ENCODE peak calls at places on chromosomes 2 and 18, in seven cellular contexts. V, M, T, U, B, J and D are unnamed samples.

GRCh38 chr18:23932385-23933067 is 82.0 kb upstream of the TTC39C start:
- DNase-seq in V (no peak), M (no peak), T (no peak), U (no peak), B (no peak), J (no peak), D (no peak)

GRCh38 chr18:56869189-56869777 is 218.1 kb downstream of the WDR7 start:
- DNase-seq in V (no peak), M (no peak), T (peak), U (peak), B (peak), J (peak), D (no peak)

GRCh38 chr18:77096936-77097886 is 35.4 kb downstream of the MBP start:
- DNase-seq in V (no peak), M (no peak), T (no peak), U (no peak), B (no peak), J (peak), D (no peak)

GRCh38 chr2:61436092-61436491 is 34.8 kb downstream of the USP34 start:
- DNase-seq in V (no peak), M (no peak), T (no peak), U (no peak), B (no peak), J (no peak), D (no peak)

GRCh38 chr2:23578964-23579671 is 194.1 kb downstream of the KLHL29 start:
- DNase-seq in V (no peak), M (no peak), T (no peak), U (no peak), B (no peak), J (no peak), D (no peak)

GRCh38 chr2:25294573-25295462 is 46.9 kb downstream of the DNMT3A start:
- DNase-seq in V (peak), M (peak), T (peak), U (no peak), B (peak), J (peak), D (peak)

GRCh38 chr2:28359222-28360065 is 33.2 kb upstream of the FOSL2 start:
- DNase-seq in V (no peak), M (peak), T (no peak), U (peak), B (peak), J (no peak), D (peak)

GRCh38 chr2:160096414-160096813 is 34.0 kb upstream of the PLA2R1 start:
- DNase-seq in V (no peak), M (no peak), T (no peak), U (no peak), B (no peak), J (no peak), D (no peak)

GRCh38 chr18:57959278-57959677 is 84.7 kb upstream of the NEDD4L start:
- DNase-seq in V (no peak), M (peak), T (peak), U (peak), B (peak), J (peak), D (peak)

GRCh38 chr2:220228310-220229006 is 601.0 kb downstream of the SLC4A3 start:
- DNase-seq in V (no peak), M (no peak), T (no peak), U (peak), B (peak), J (peak), D (no peak)

GRCh38 chr2:120842456-120843439 is 107.1 kb downstream of the GLI2 start:
- DNase-seq in V (no peak), M (no peak), T (no peak), U (peak), B (peak), J (no peak), D (peak)

GRCh38 chr18:80231616-80232015 is 15.7 kb downstream of the PARD6G start:
- DNase-seq in V (no peak), M (no peak), T (no peak), U (no peak), B (no peak), J (no peak), D (no peak)

GRCh38 chr2:170408461-170409163 is 230.7 kb downstream of the MYO3B start:
- DNase-seq in V (no peak), M (no peak), T (no peak), U (no peak), B (no peak), J (no peak), D (no peak)

GRCh38 chr2:102100371-102101096 is 42.0 kb upstream of the IL1R1 start:
- DNase-seq in V (no peak), M (no peak), T (no peak), U (peak), B (no peak), J (no peak), D (no peak)

GRCh38 chr18:12283666-12284065 is 24.4 kb upstream of the TUBB6 start:
- DNase-seq in V (no peak), M (no peak), T (no peak), U (no peak), B (no peak), J (peak), D (no peak)

GRCh38 chr2:18800240-18800971 is 211.0 kb upstream of the NT5C1B start:
- DNase-seq in V (no peak), M (no peak), T (peak), U (no peak), B (no peak), J (no peak), D (no peak)

GRCh38 chr2:198219292-198219691 is 414.9 kb downstream of the PLCL1 start:
- DNase-seq in V (no peak), M (no peak), T (no peak), U (no peak), B (no peak), J (no peak), D (no peak)

GRCh38 chr18:49561377-49562193 is at the start of gene LIPG:
- DNase-seq in V (no peak), M (peak), T (peak), U (peak), B (peak), J (peak), D (peak)

GRCh38 chr2:40004336-40004735 is 225.3 kb upstream of the THUMPD2 start:
- DNase-seq in V (no peak), M (no peak), T (no peak), U (no peak), B (peak), J (no peak), D (no peak)

GRCh38 chr2:48114256-48114655 is 208.0 kb upstream of the FBXO11 start:
- DNase-seq in V (peak), M (peak), T (no peak), U (peak), B (peak), J (no peak), D (no peak)

GRCh38 chr18:28581503-28582169 is 404.7 kb upstream of the CDH2 start:
- DNase-seq in V (no peak), M (no peak), T (no peak), U (peak), B (no peak), J (peak), D (no peak)

GRCh38 chr2:102735431-102736130 is 26.2 kb upstream of the TMEM182 start:
- DNase-seq in V (no peak), M (peak), T (no peak), U (peak), B (no peak), J (peak), D (no peak)

GRCh38 chr2:219269362-219270054 is 9.7 kb upstream of the DNAJB2 start:
- DNase-seq in V (peak), M (peak), T (peak), U (no peak), B (no peak), J (no peak), D (no peak)

GRCh38 chr2:198374375-198375072 is 570.1 kb downstream of the PLCL1 start:
- DNase-seq in V (no peak), M (peak), T (peak), U (peak), B (peak), J (peak), D (peak)

GRCh38 chr18:8501044-8501443 is 108.2 kb upstream of the RAB12 start:
- DNase-seq in V (no peak), M (no peak), T (peak), U (no peak), B (no peak), J (no peak), D (no peak)

GRCh38 chr18:62981566-62981965 is 266.2 kb downstream of the PHLPP1 start:
- DNase-seq in V (no peak), M (no peak), T (no peak), U (no peak), B (no peak), J (no peak), D (no peak)

GRCh38 chr18:46755315-46756171 is 1.3 kb downstream of the ST8SIA5 start:
- DNase-seq in V (no peak), M (no peak), T (no peak), U (no peak), B (no peak), J (peak), D (no peak)
- H3K4me3 ChIP-seq in V (no peak), M (no peak), T (no peak), U (no peak), B (no peak), J (no peak), D (peak)

GRCh38 chr2:70133521-70134348 is 46.5 kb downstream of the PCBP1 start:
- DNase-seq in V (no peak), M (no peak), T (no peak), U (peak), B (peak), J (no peak), D (no peak)
- H3K27ac ChIP-seq in V (peak), M (peak), T (no peak), U (peak), B (peak), J (no peak), D (peak)

DNA sequence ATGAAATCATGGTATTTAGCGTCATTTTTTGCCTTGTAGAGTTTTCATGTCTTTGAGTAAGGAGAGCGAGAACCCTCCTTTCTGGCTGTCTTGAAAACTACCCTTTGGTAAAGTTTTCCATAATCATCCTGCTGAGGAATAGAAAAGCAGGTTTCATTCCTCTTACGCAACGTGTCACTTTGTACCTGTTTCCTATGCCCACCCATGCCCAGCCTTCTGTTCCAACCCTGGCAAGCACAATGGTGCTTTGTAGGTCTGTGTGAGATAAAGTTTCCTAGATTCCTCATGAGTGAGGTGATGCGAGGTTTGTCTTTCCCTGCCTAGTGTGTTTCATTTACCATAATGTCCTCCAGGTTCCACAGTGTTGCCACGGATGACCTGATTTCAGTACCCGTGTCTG is 29.3 kb downstream of the CCDC74A start:
- DNase-seq in V (no peak), M (no peak), T (no peak), U (no peak), B (no peak), J (no peak), D (no peak)
- H3K4me3 ChIP-seq in V (no peak), M (no peak), T (no peak), U (no peak), B (no peak), J (no peak), D (peak)

GRCh38 chr18:50844960-50845359 is 25.1 kb upstream of the MRO start:
- DNase-seq in V (no peak), M (no peak), T (no peak), U (no peak), B (no peak), J (no peak), D (no peak)

GRCh38 chr18:50839996-50840395 is 20.2 kb upstream of the MRO start:
- DNase-seq in V (no peak), M (no peak), T (peak), U (no peak), B (no peak), J (no peak), D (no peak)

GRCh38 chr18:50848038-50848437 is 28.2 kb upstream of the MRO start:
- DNase-seq in V (no peak), M (no peak), T (peak), U (no peak), B (no peak), J (no peak), D (no peak)

GRCh38 chr18:50847192-50847591 is 27.4 kb upstream of the MRO start:
- DNase-seq in V (no peak), M (no peak), T (no peak), U (peak), B (peak), J (no peak), D (no peak)

GRCh38 chr18:50844554-50844953 is 24.7 kb upstream of the MRO start:
- DNase-seq in V (no peak), M (no peak), T (no peak), U (no peak), B (no peak), J (no peak), D (no peak)
- H3K27ac ChIP-seq in V (no peak), M (no peak), T (no peak), U (no peak), B (no peak), J (no peak), D (no peak)

GRCh38 chr2:135899567-135899966 is 23.3 kb upstream of the MCM6 start:
- DNase-seq in V (no peak), M (no peak), T (no peak), U (no peak), B (no peak), J (no peak), D (no peak)

GRCh38 chr2:135903650-135904049 is 27.4 kb upstream of the MCM6 start:
- DNase-seq in V (no peak), M (no peak), T (no peak), U (no peak), B (no peak), J (peak), D (no peak)

GRCh38 chr2:135893374-135893794 is 17.1 kb upstream of the MCM6 start:
- DNase-seq in V (no peak), M (no peak), T (no peak), U (no peak), B (no peak), J (no peak), D (no peak)

DNA sequence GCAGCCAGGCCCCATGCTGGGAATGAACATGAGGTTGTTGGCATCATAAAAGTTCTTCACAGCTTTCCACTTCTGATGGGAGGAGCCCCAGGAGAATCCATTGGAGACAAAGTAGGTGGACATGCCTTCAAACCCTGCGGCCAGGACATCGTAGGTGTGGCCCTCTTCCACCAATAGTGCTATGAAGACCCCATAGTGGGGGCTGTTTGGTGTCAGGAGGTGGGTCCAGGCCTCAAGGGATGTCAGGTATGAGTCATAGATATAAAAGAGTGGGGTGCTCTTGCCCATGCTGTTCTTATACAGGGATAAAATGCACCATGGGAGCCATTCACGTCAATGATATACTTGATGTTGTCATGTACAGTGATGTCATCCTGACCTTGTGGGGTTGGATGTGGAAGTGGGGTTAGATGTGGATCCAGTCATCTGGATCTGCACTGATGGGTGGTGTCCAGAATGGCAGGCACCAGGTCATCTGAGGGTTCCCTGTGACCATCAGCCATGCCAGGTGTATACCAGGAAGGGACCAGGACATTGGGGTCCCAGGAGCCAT is 22.1 kb upstream of the MCM6 start:
- DNase-seq in V (no peak), M (no peak), T (no peak), U (no peak), B (no peak), J (no peak), D (no peak)
- H3K4me3 ChIP-seq in V (no peak), M (no peak), T (no peak), U (no peak), B (no peak), J (no peak), D (no peak)

DNA sequence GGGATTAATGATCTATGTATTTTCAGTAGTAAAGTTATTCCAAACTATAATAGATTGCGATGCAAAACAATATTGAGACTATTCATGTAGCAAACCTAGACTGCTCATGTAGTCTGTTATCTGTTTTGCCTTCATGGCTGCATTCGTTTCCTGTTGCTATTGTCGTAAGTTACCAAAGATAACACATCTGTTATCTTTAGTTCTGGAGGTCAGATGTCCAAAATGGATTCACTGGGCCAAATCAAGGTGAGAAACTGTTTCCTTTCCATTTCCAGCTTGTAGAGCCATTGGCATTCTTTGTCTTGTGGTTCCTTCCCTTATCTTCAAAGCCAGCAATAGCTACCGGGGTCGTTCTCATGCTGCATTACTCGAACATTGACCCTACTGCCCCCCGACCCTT is 20.9 kb downstream of the ITGAV start:
- DNase-seq in V (no peak), M (no peak), T (no peak), U (no peak), B (no peak), J (peak), D (no peak)
- H3K27ac ChIP-seq in V (no peak), M (no peak), T (peak), U (no peak), B (no peak), J (no peak), D (no peak)

GRCh38 chr18:75639468-75639831 is 211.9 kb upstream of the SMIM21 start:
- DNase-seq in V (no peak), M (peak), T (no peak), U (no peak), B (no peak), J (no peak), D (no peak)
- H3K4me3 ChIP-seq in V (no peak), M (no peak), T (no peak), U (no peak), B (no peak), J (no peak), D (no peak)

DNA sequence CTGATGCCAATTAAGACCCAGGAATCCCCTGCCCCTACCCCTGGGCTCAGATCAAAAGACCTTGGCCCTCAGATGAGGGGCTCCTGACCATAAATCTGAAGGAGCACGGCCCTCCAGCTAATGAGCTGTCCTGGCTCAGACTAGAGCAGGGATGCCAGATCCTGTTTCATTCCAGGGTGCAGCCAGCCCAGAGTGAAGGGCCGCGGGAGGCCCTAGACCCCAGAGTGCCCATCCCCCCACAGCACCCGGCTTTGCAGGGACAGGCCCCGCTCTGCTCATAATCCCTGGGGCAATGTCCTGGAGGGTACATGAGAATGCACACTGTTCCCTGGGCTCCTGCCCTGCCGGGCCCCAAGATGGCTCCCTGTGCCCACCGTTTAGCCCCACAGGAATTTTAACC is 85.1 kb downstream of the SDC1 start:
- DNase-seq in V (no peak), M (no peak), T (no peak), U (no peak), B (no peak), J (no peak), D (no peak)
- H3K27ac ChIP-seq in V (no peak), M (no peak), T (no peak), U (no peak), B (no peak), J (no peak), D (no peak)

GRCh38 chr2:42169869-42170465 is 814 bp downstream of the EML4 start:
- DNase-seq in V (no peak), M (no peak), T (no peak), U (no peak), B (no peak), J (no peak), D (no peak)

GRCh38 chr2:42172020-42172419 is 2.9 kb downstream of the EML4 start:
- DNase-seq in V (no peak), M (no peak), T (no peak), U (no peak), B (no peak), J (no peak), D (no peak)

GRCh38 chr2:42171396-42171971 is 2.3 kb downstream of the EML4 start:
- DNase-seq in V (no peak), M (no peak), T (no peak), U (no peak), B (no peak), J (peak), D (no peak)

GRCh38 chr2:42170619-42171395 is 1.7 kb downstream of the EML4 start:
- DNase-seq in V (no peak), M (no peak), T (no peak), U (no peak), B (no peak), J (no peak), D (no peak)

DNA sequence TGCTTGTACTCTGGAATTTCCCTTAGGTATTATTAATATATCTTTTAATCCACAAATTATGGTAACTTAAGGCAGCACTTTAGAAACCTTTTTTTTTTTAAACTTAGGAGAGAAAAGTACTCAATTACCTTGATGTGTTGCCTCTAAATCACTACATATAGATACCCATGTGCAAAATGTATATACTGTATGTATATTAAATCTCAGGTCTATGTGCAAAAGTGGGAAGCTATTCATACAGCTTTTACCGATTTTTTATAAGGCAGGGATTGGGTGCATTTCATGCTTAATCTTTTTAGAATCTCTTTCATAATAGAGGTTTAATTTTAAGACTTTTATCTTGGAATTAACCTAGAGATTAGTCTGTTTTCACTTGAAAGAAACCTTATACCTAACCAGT is 3.4 kb downstream of the EML4 start:
- DNase-seq in V (no peak), M (no peak), T (no peak), U (no peak), B (no peak), J (no peak), D (no peak)
- H3K4me3 ChIP-seq in V (no peak), M (no peak), T (peak), U (no peak), B (no peak), J (no peak), D (no peak)